ENCODE peak calls at places on chromosomes 12 and 14, in five cellular contexts. F is islet precursor cell, A is endothelial cell, I is nephron progenitor cell, U is adipocyte. X is an unnamed sample.

GRCh38 chr14:74567219-74567618 is 44.8 kb downstream of the LTBP2 start:
- DNase-seq in F (no peak), U (no peak), A (no peak), I (no peak), X (no peak)

GRCh38 chr12:11896530-11896929 is 174.2 kb upstream of the BCL2L14 start:
- DNase-seq in I (no peak), U (no peak), A (no peak), F (peak; percentile 76), X (no peak)

GRCh38 chr12:27382126-27382795 is 49.6 kb downstream of the BMAL2 start:
- DNase-seq in U (peak; percentile 20), F (no peak), A (no peak), I (no peak), X (peak; percentile 96)

GRCh38 chr14:105315941-105316562 is 1.5 kb downstream of the PACS2 start:
- DNase-seq in F (peak; percentile 52), I (no peak), A (no peak), U (peak; percentile 7), X (peak; percentile 22)

GRCh38 chr12:45425426-45425825 is 209.5 kb downstream of the ANO6 start:
- DNase-seq in F (no peak), I (no peak), A (no peak), U (peak; percentile 56), X (peak; percentile 92)

GRCh38 chr14:105844810-105845724 is 318.7 kb downstream of the TMEM121 start:
- DNase-seq in U (no peak), I (no peak), A (no peak), F (peak; percentile 29), X (no peak)

GRCh38 chr12:130761537-130762318 is 45.6 kb upstream of the RIMBP2 start:
- DNase-seq in U (peak; percentile 73), I (peak; percentile 67), F (peak; percentile 91), A (peak; percentile 58), X (peak; percentile 45)

GRCh38 chr14:50319293-50319692 is 7.2 kb downstream of the DMAC2L start:
- DNase-seq in I (no peak), F (no peak), U (peak; percentile 48), A (no peak), X (peak; percentile 46)

GRCh38 chr14:104657114-104657524 is 32.3 kb upstream of the INF2 start:
- DNase-seq in F (peak; percentile 47), U (no peak), A (no peak), I (no peak), X (no peak)

GRCh38 chr14:50762931-50763300 is 68.0 kb downstream of the NIN start:
- DNase-seq in U (no peak), I (no peak), A (no peak), F (no peak), X (no peak)

GRCh38 chr12:67780580-67781084 is 132.1 kb downstream of the DYRK2 start:
- DNase-seq in U (no peak), F (peak; percentile 72), A (no peak), I (no peak), X (peak; percentile 61)

GRCh38 chr14:54627718-54628345 is 60.9 kb downstream of the SAMD4A start:
- DNase-seq in A (peak; percentile 57), U (peak; percentile 81), F (no peak), I (peak; percentile 46), X (peak; percentile 78)

GRCh38 chr14:54857830-54858269 is 44.8 kb downstream of the GCH1 start:
- DNase-seq in F (no peak), A (no peak), U (peak; percentile 24), I (no peak), X (no peak)

GRCh38 chr12:75834591-75834990 is 197.0 kb downstream of the PHLDA1 start:
- DNase-seq in I (no peak), U (no peak), F (no peak), A (no peak), X (no peak)

GRCh38 chr12:80655751-80656150 is 51.7 kb upstream of the MYF6 start:
- DNase-seq in I (no peak), U (peak; percentile 24), A (no peak), F (no peak), X (peak; percentile 27)

GRCh38 chr12:124386661-124387509 is 92.0 kb downstream of the RFLNA start:
- DNase-seq in U (no peak), A (no peak), I (peak; percentile 40), F (peak; percentile 77), X (peak; percentile 42)

GRCh38 chr12:132327351-132328171 is 1.8 kb downstream of the GALNT9 start:
- DNase-seq in I (peak; percentile 39), A (no peak), U (peak; percentile 74), F (no peak), X (peak; percentile 82)